ENCODE peak calls at places on chromosomes 4 and X, in nine cellular contexts. C is NCI-H524; V is EL; X is IMR-90; D is pancreas; A is T-helper 17 cell; O is renal cortical epithelial cell; F is AG08395; R is activated effector memory CD4-positive, alpha-beta T cell treated with Interleukin-2 at 50 U/mL for 16 hours. Y is an unnamed sample.

GRCh38 chrX:30489323-30489722 is 88.2 kb downstream of the TASL start:
- DNase-seq in C (peak; percentile 41), V (no peak), X (no peak), D (no peak), A (no peak), O (peak; percentile 7), F (no peak), R (no peak), Y (no peak)

GRCh38 chr4:17932041-17932440 is 89.5 kb downstream of the LCORL start:
- DNase-seq in C (no peak), V (no peak), X (peak; percentile 56), D (no peak), A (no peak), O (no peak), F (peak; percentile 5), R (no peak), Y (peak; percentile 2)

GRCh38 chrX:74242050-74242449 is 61.9 kb upstream of the ZCCHC13 start:
- DNase-seq in C (no peak), V (peak; percentile 57), X (peak; percentile 76), D (no peak), A (no peak), O (peak; percentile 76), F (peak; percentile 48), R (no peak), Y (peak; percentile 49)

GRCh38 chrX:17535229-17535628 is 160.2 kb downstream of the NHS start:
- DNase-seq in C (peak; percentile 30), V (peak; percentile 26), X (peak; percentile 20), D (peak; percentile 58), A (no peak), O (no peak), F (peak; percentile 29), R (no peak), Y (no peak)

GRCh38 chr4:81426770-81427604 is 44.7 kb downstream of the RASGEF1B start:
- DNase-seq in C (no peak), V (no peak), X (peak; percentile 34), D (no peak), A (no peak), O (peak; percentile 67), F (no peak), R (no peak), Y (no peak)

GRCh38 chr4:39770969-39771724 is 73.2 kb downstream of the UBE2K start:
- DNase-seq in C (no peak), V (no peak), X (no peak), D (no peak), A (no peak), O (no peak), F (no peak), R (no peak), Y (no peak)

GRCh38 chr4:54169176-54169575 is 59.9 kb upstream of the PDGFRA start:
- DNase-seq in C (no peak), V (peak; percentile 77), X (peak; percentile 67), D (no peak), A (no peak), O (no peak), F (no peak), R (no peak), Y (peak; percentile 39)

GRCh38 chrX:45740291-45740690 is 539.6 kb upstream of the DIPK2B start:
- DNase-seq in C (no peak), V (no peak), X (no peak), D (no peak), A (no peak), O (no peak), F (no peak), R (no peak), Y (peak; percentile 37)

GRCh38 chr4:138086471-138086870 is 155.7 kb downstream of the SLC7A11 start:
- DNase-seq in C (no peak), V (no peak), X (no peak), D (no peak), A (no peak), O (no peak), F (no peak), R (no peak), Y (no peak)